ENCODE peak calls at places on chromosomes 1 and 21, in four cellular contexts. One of them, this sample, is unnamed.

GRCh38 chr1:152001631-152002584 is 8.2 kb upstream of the S100A10 start:
- DNase-seq in DMS79: peak
- DNase-seq in HTR-8/SVneo: no peak
- DNase-seq in colonic mucosa: peak
- DNase-seq in this sample: peak

GRCh38 chr21:35697321-35697808 is 363.0 kb downstream of the SETD4 start:
- DNase-seq in HTR-8/SVneo: peak
- DNase-seq in colonic mucosa: peak
- DNase-seq in DMS79: peak
- DNase-seq in this sample: no peak

GRCh38 chr1:38872401-38873026 is 634 bp downstream of the MYCBP start:
- DNase-seq in colonic mucosa: no peak
- DNase-seq in DMS79: no peak
- DNase-seq in HTR-8/SVneo: no peak
- DNase-seq in this sample: peak

GRCh38 chr1:15152318-15153183 is 996 bp upstream of the TMEM51 start:
- DNase-seq in DMS79: peak
- DNase-seq in colonic mucosa: peak
- DNase-seq in HTR-8/SVneo: peak
- DNase-seq in this sample: no peak

GRCh38 chr1:85282424-85282823 is 6.0 kb upstream of the BCL10 start:
- DNase-seq in DMS79: no peak
- DNase-seq in colonic mucosa: no peak
- DNase-seq in HTR-8/SVneo: no peak
- DNase-seq in this sample: no peak

GRCh38 chr1:38138498-38139233 is 92.1 kb upstream of the POU3F1 start:
- DNase-seq in DMS79: peak
- DNase-seq in HTR-8/SVneo: peak
- DNase-seq in colonic mucosa: peak
- DNase-seq in this sample: no peak

GRCh38 chr1:36458910-36459309 is 5.3 kb downstream of the MRPS15 start:
- DNase-seq in DMS79: no peak
- DNase-seq in colonic mucosa: no peak
- DNase-seq in HTR-8/SVneo: no peak
- DNase-seq in this sample: peak

GRCh38 chr1:10242135-10242534 is 31.8 kb downstream of the KIF1B start:
- DNase-seq in colonic mucosa: peak
- DNase-seq in DMS79: no peak
- DNase-seq in HTR-8/SVneo: no peak
- DNase-seq in this sample: no peak

GRCh38 chr1:223326776-223327175 is 37.2 kb downstream of the SUSD4 start:
- DNase-seq in DMS79: no peak
- DNase-seq in HTR-8/SVneo: no peak
- DNase-seq in colonic mucosa: no peak
- DNase-seq in this sample: no peak

GRCh38 chr1:47575855-47576757 is 138.3 kb downstream of the FOXD2 start:
- DNase-seq in DMS79: no peak
- DNase-seq in HTR-8/SVneo: peak
- DNase-seq in colonic mucosa: no peak
- DNase-seq in this sample: no peak

GRCh38 chr1:55337801-55338447 is 122.8 kb upstream of the USP24 start:
- DNase-seq in HTR-8/SVneo: peak
- DNase-seq in DMS79: no peak
- DNase-seq in colonic mucosa: peak
- DNase-seq in this sample: no peak

GRCh38 chr21:23853796-23854379 is 1753.4 kb downstream of the MRPL39 start:
- DNase-seq in DMS79: no peak
- DNase-seq in HTR-8/SVneo: peak
- DNase-seq in colonic mucosa: no peak
- DNase-seq in this sample: no peak

GRCh38 chr1:184791199-184791935 is 36.7 kb upstream of the EDEM3 start:
- DNase-seq in colonic mucosa: no peak
- DNase-seq in HTR-8/SVneo: no peak
- DNase-seq in DMS79: no peak
- DNase-seq in this sample: no peak

GRCh38 chr1:230169454-230170152 is 102.6 kb downstream of the GALNT2 start:
- DNase-seq in colonic mucosa: no peak
- DNase-seq in DMS79: no peak
- DNase-seq in HTR-8/SVneo: no peak
- DNase-seq in this sample: no peak

GRCh38 chr1:1374068-1374860 is 743 bp downstream of the AURKAIP1 start:
- DNase-seq in colonic mucosa: no peak
- DNase-seq in HTR-8/SVneo: no peak
- DNase-seq in DMS79: no peak
- DNase-seq in this sample: no peak

GRCh38 chr1:229117664-229118300 is 153.1 kb upstream of the RAB4A start:
- DNase-seq in DMS79: peak
- DNase-seq in HTR-8/SVneo: no peak
- DNase-seq in colonic mucosa: peak
- DNase-seq in this sample: no peak

GRCh38 chr21:42340187-42340586 is 10.6 kb downstream of the TFF2 start:
- DNase-seq in DMS79: no peak
- DNase-seq in colonic mucosa: peak
- DNase-seq in HTR-8/SVneo: no peak
- DNase-seq in this sample: no peak

GRCh38 chr1:33128781-33129180 is 47.8 kb downstream of the AZIN2 start:
- DNase-seq in HTR-8/SVneo: no peak
- DNase-seq in colonic mucosa: no peak
- DNase-seq in DMS79: no peak
- DNase-seq in this sample: no peak

GRCh38 chr1:8397511-8397910 is 79.6 kb downstream of the SLC45A1 start:
- DNase-seq in HTR-8/SVneo: no peak
- DNase-seq in colonic mucosa: no peak
- DNase-seq in DMS79: no peak
- DNase-seq in this sample: no peak

This sample was measured in stimulated activated naive CD4-positive, alpha-beta T cell treated with Interleukin-2 at 50 U/mL for 16 hours.